ENCODE peak calls at places on chromosomes 3 and 15, in six cellular contexts. X, G, W, Q, U and R are unnamed samples.

GRCh38 chr3:37712918-37713819 is 148.5 kb upstream of the CTDSPL start:
- DNase-seq in X (peak; percentile 50), G (no peak), W (no peak), Q (no peak), U (peak; percentile 57), R (no peak)

GRCh38 chr15:55126111-55126510 is 70.6 kb downstream of the RSL24D1 start:
- DNase-seq in X (no peak), G (no peak), W (no peak), Q (no peak), U (no peak), R (no peak)

GRCh38 chr15:70535071-70535954 is 228.0 kb downstream of the UACA start:
- DNase-seq in X (no peak), G (peak; percentile 80), W (peak; percentile 25), Q (no peak), U (no peak), R (peak; percentile 43)

GRCh38 chr3:102259636-102260035 is 175.2 kb upstream of the ZPLD1 start:
- DNase-seq in X (no peak), G (no peak), W (no peak), Q (no peak), U (no peak), R (no peak)

GRCh38 chr3:81914254-81914653 is 152.8 kb upstream of the GBE1 start:
- DNase-seq in X (no peak), G (no peak), W (no peak), Q (no peak), U (no peak), R (no peak)

GRCh38 chr15:70237626-70238025 is 139.9 kb upstream of the TLE3 start:
- DNase-seq in X (no peak), G (no peak), W (no peak), Q (no peak), U (no peak), R (no peak)

GRCh38 chr3:49358884-49359225 is 702 bp upstream of the GPX1 start:
- DNase-seq in X (no peak), G (no peak), W (no peak), Q (no peak), U (no peak), R (no peak)

GRCh38 chr15:68417051-68417450 is 14.9 kb downstream of the ITGA11 start:
- DNase-seq in X (no peak), G (no peak), W (no peak), Q (peak; percentile 12), U (no peak), R (no peak)

GRCh38 chr15:50219820-50220219 is 37.8 kb downstream of the SLC27A2 start:
- DNase-seq in X (peak; percentile 18), G (no peak), W (no peak), Q (no peak), U (peak; percentile 36), R (no peak)

GRCh38 chr3:194136519-194137313 is 768 bp downstream of the HES1 start:
- DNase-seq in X (peak; percentile 87), G (peak; percentile 57), W (peak; percentile 31), Q (no peak), U (peak; percentile 91), R (peak; percentile 49)

GRCh38 chr15:33737687-33738606 is 230.3 kb upstream of the CHRM5 start:
- DNase-seq in X (peak; percentile 41), G (peak; percentile 50), W (no peak), Q (no peak), U (peak; percentile 39), R (peak; percentile 47)

GRCh38 chr3:113183748-113184661 is 27.4 kb upstream of the BOC start:
- DNase-seq in X (peak; percentile 54), G (no peak), W (no peak), Q (no peak), U (peak; percentile 38), R (no peak)

GRCh38 chr3:35417080-35417479 is 222.2 kb upstream of the ARPP21 start:
- DNase-seq in X (no peak), G (no peak), W (no peak), Q (no peak), U (no peak), R (no peak)

GRCh38 chr3:168024537-168024941 is 71.2 kb downstream of the GOLIM4 start:
- DNase-seq in X (peak; percentile 91), G (no peak), W (no peak), Q (no peak), U (peak; percentile 81), R (no peak)

GRCh38 chr15:62791694-62792093 is 250.9 kb upstream of the TPM1 start:
- DNase-seq in X (no peak), G (no peak), W (no peak), Q (no peak), U (no peak), R (no peak)

GRCh38 chr15:33111051-33111451 is 83.5 kb downstream of the FMN1 start:
- DNase-seq in X (peak; percentile 35), G (no peak), W (no peak), Q (no peak), U (no peak), R (no peak)

GRCh38 chr3:105967117-105967516 is 98.3 kb upstream of the CBLB start:
- DNase-seq in X (peak; percentile 45), G (no peak), W (no peak), Q (no peak), U (peak; percentile 72), R (no peak)

GRCh38 chr3:132253262-132253878 is 63.8 kb upstream of the ACP3 start:
- DNase-seq in X (peak; percentile 87), G (no peak), W (no peak), Q (no peak), U (peak; percentile 84), R (peak; percentile 51)

GRCh38 chr3:24401090-24401810 is 93.4 kb downstream of the THRB start:
- DNase-seq in X (peak; percentile 34), G (no peak), W (no peak), Q (no peak), U (no peak), R (no peak)

GRCh38 chr3:126550488-126551051 is 8.2 kb downstream of the C3orf22 start:
- DNase-seq in X (no peak), G (peak; percentile 27), W (peak; percentile 10), Q (no peak), U (no peak), R (no peak)

GRCh38 chr3:134879991-134880390 is 84.9 kb downstream of the EPHB1 start:
- DNase-seq in X (no peak), G (no peak), W (no peak), Q (no peak), U (no peak), R (no peak)

GRCh38 chr3:43855674-43856299 is 165.0 kb downstream of the ABHD5 start:
- DNase-seq in X (peak; percentile 79), G (peak; percentile 50), W (no peak), Q (no peak), U (peak; percentile 78), R (peak; percentile 61)

GRCh38 chr3:24451461-24452099 is 43.1 kb downstream of the THRB start:
- DNase-seq in X (no peak), G (no peak), W (no peak), Q (no peak), U (no peak), R (no peak)

GRCh38 chr15:36347272-36347864 is 232.1 kb upstream of the CDIN1 start:
- DNase-seq in X (no peak), G (no peak), W (no peak), Q (no peak), U (no peak), R (no peak)
- TF ChIP-seq CTCF in X (no peak), G (no peak), W (no peak), Q (no peak), U (no peak), R (no peak)

GRCh38 chr3:147945968-147946519 is 536.9 kb downstream of the ZIC1 start:
- DNase-seq in X (peak; percentile 93), G (no peak), W (no peak), Q (no peak), U (peak; percentile 96), R (peak; percentile 26)
- TF ChIP-seq CTCF in X (peak; percentile 86), G (no peak), W (no peak), Q (no peak), U (peak; percentile 81), R (no peak)

DNA sequence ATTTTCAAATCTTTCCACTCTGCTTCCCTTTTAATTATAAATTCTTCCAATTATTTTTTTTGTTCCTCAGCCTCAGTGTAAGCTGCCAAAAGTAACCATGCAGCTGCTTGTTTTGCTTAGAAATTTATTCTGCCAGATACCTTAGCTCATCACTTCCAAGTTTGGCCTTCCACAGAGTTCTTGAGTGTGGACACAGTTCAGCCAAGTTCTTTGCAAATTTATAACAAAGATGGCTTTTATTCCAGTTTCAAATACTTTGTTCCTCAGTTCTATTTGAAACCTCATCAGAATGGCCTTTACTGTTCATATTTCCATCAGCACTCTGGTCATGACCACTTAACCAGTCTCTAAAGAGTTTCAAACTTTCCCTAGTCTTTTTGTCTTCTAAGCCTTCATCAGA is 10.3 kb downstream of the RTP1 start:
- DNase-seq in X (no peak), G (no peak), W (no peak), Q (no peak), U (no peak), R (no peak)
- TF ChIP-seq CTCF in X (no peak), G (no peak), W (no peak), Q (no peak), U (no peak), R (no peak)

GRCh38 chr3:97971679-97972567 is at the start of gene RIOX2:
- DNase-seq in X (peak; percentile 69), G (peak; percentile 83), W (peak; percentile 57), Q (peak; percentile 68), U (peak; percentile 79), R (peak; percentile 89)
- TF ChIP-seq CTCF in X (no peak), G (no peak), W (no peak), Q (no peak), U (no peak), R (no peak)

DNA sequence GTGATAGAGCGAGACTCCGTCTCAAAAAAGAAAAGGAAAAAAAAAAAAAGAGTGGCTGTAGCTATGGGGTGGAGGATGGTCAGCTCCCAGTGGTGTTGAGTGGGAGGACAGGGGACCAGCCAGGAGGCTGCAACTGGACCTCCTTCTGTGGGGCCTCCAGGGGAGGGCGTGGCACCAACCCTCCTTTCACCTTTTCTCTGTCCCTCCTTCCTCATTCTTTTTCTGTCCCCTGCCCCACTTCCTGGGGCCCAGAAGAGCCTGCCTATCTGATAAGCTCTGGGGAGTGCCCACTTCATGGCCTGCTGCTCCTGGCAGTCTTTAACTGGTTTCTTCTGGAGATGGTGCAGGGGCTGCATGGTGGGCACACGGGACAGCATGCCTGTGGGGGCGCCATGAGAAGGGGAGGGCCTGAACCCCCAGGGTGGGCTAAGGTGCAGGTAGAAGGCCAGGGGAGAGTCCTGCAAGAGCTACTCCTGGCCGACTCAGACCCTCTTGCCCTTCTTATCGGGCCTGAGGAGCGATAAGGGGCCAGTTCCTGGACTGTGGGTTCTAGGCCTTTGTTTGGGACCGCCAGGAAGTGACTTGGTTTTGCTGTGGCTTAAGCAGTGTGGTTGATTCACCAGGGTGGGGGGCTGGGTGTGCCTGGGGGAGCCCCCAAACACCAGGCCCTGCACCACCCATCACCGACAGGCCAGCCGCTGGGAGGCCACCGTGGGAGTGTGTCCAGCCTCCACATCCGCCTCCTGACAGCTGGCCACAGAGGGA is 49.4 kb upstream of the FLNB start:
- DNase-seq in X (peak; percentile 61), G (no peak), W (no peak), Q (no peak), U (peak; percentile 69), R (no peak)
- TF ChIP-seq CTCF in X (no peak), G (no peak), W (no peak), Q (no peak), U (no peak), R (no peak)